ENCODE peak calls at places on chromosome 19, in ten cellular contexts. M is AG09309; R is lower lobe of right lung; S is fibroblast of pulmonary artery; C is CD8-positive, alpha-beta T cell; U is heart right ventricle; L is GM12878; P is fibroblast of the aortic adventitia; K is PC-9; A is heart left ventricle. W is an unnamed sample.

GRCh38 chr19:54142166-54142780 is 4.7 kb downstream of the CNOT3 start:
- DNase-seq in M (no peak), R (no peak), S (no peak), C (no peak), U (no peak), L (no peak), P (no peak), K (no peak), A (no peak), W (no peak)

GRCh38 chr19:48190288-48191284 is 20.1 kb downstream of the ZSWIM9 start:
- DNase-seq in M (no peak), R (no peak), S (peak; percentile 65), C (peak; percentile 27), U (no peak), L (no peak), P (no peak), K (no peak), A (no peak), W (peak; percentile 82)

GRCh38 chr19:32921624-32922023 is 50.1 kb downstream of the CEP89 start:
- DNase-seq in M (no peak), R (no peak), S (no peak), C (no peak), U (no peak), L (no peak), P (no peak), K (no peak), A (no peak), W (no peak)

GRCh38 chr19:47190167-47190727 is 40.8 kb downstream of the BBC3 start:
- DNase-seq in M (peak; percentile 45), R (peak; percentile 88), S (peak; percentile 87), C (no peak), U (peak; percentile 35), L (no peak), P (peak; percentile 81), K (peak; percentile 43), A (peak; percentile 26), W (peak; percentile 89)

GRCh38 chr19:47095707-47096704 is 17.6 kb downstream of the ZC3H4 start:
- DNase-seq in M (peak; percentile 46), R (peak; percentile 92), S (no peak), C (no peak), U (peak; percentile 72), L (no peak), P (peak; percentile 76), K (peak; percentile 98), A (peak; percentile 63), W (peak; percentile 37)

GRCh38 chr19:41025871-41026270 is 34.8 kb downstream of the CYP2B6 start:
- DNase-seq in M (no peak), R (no peak), S (no peak), C (no peak), U (no peak), L (no peak), P (no peak), K (no peak), A (no peak), W (no peak)

GRCh38 chr19:30070198-30070969 is 128.3 kb downstream of the URI1 start:
- DNase-seq in M (no peak), R (no peak), S (no peak), C (no peak), U (no peak), L (no peak), P (no peak), K (no peak), A (no peak), W (no peak)

GRCh38 chr19:44476559-44477408 is 23.5 kb downstream of the ZNF180 start:
- DNase-seq in M (no peak), R (no peak), S (peak; percentile 37), C (no peak), U (no peak), L (no peak), P (peak; percentile 21), K (peak; percentile 56), A (no peak), W (peak; percentile 34)

DNA sequence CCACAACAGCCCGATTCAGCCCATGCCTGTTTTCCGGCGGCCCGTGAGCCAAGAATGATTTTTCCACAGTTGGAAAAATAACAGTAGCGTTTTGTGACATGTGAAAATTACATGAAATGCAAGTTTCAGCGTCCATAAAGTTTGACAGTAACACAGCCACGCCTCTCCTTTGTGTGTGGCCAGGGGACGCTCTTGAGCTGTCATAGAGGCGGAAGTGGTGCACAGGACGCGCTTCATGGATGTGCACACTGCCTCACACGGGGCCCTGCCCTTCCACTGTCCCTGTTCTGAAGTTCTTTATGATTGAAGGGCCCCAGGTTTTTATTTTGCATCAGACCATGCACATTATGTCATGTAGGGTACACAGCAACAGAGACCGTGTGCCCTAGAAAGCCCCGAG is 12.4 kb upstream of the ELAVL1 start:
- DNase-seq in M (no peak), R (peak; percentile 58), S (no peak), C (no peak), U (no peak), L (no peak), P (no peak), K (no peak), A (no peak), W (no peak)
- TF ChIP-seq CTCF in M (no peak), R (no peak), S (no peak), C (no peak), U (no peak), L (peak; percentile 82), P (no peak), K (no peak), A (no peak), W (peak; percentile 32)

DNA sequence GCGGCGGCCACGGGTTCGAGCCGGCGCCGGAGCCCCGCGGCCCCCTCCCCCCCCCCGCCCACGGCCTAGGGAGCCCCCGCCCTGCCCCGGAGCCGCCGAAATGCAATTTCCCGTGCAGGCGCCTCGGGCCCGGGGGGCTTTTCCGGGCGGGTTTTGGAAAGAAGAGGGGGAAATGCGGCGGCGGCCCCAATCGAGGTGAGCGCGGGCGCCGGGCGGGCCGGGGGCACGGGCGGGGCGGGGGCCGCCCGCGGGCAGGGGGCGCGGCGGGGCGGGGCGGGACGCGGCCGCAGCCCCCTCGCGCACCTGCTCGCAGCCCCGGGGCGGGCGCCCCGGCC is 11.7 kb upstream of the NANOS3 start:
- DNase-seq in M (no peak), R (no peak), S (no peak), C (no peak), U (no peak), L (no peak), P (no peak), K (no peak), A (no peak), W (no peak)
- H3K4me3 ChIP-seq in M (peak overlapping the region; percentile 58), R (peak overlapping the region; percentile 68), S (peak overlapping the region; percentile 45), C (no peak overlapping the region), U (peak overlapping the region; percentile 64), L (peak overlapping the region; percentile 59), P (peak overlapping the region; percentile 61), K (peak overlapping the region; percentile 89), A (peak overlapping the region; percentile 74), W (peak overlapping the region; percentile 57)

GRCh38 chr19:45825263-45825605 is 10.1 kb upstream of the RSPH6A start:
- DNase-seq in M (no peak), R (no peak), S (no peak), C (no peak), U (no peak), L (no peak), P (no peak), K (no peak), A (no peak), W (no peak)
- TF ChIP-seq CTCF in M (no peak), R (no peak), S (no peak), C (no peak), U (no peak), L (no peak), P (no peak), K (no peak), A (no peak), W (no peak)

GRCh38 chr19:58252102-58252685 is 23.5 kb downstream of the ZNF544 start:
- DNase-seq in M (no peak), R (no peak), S (no peak), C (no peak), U (no peak), L (no peak), P (no peak), K (no peak), A (no peak), W (no peak)

GRCh38 chr19:58243351-58243750 is 14.6 kb downstream of the ZNF544 start:
- DNase-seq in M (no peak), R (no peak), S (no peak), C (no peak), U (no peak), L (no peak), P (no peak), K (no peak), A (no peak), W (no peak)

DNA sequence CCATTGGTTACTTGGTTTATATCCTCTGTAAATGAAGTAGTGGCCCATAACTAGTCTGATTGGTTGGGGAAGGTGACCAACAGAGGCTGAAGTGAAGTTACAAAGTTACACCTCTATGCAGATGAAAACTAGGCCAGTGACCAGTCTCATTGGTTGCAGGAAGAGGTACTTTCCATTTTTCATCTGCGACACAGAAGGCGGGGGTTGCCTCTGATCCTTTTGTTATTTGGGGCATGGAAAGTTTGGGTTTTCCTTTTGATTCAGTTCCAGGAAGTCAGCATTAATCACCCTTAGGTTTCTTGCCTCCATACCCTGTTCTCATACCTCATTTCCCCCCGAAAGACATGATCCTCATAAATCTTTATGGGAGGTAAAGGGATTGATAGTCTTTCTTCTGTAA is 20.2 kb downstream of the ZNF544 start:
- DNase-seq in M (no peak), R (no peak), S (no peak), C (no peak), U (no peak), L (no peak), P (no peak), K (no peak), A (no peak), W (no peak)
- H3K4me3 ChIP-seq in M (no peak overlapping the region), R (no peak overlapping the region), S (no peak overlapping the region), C (no peak overlapping the region), U (no peak overlapping the region), L (no peak overlapping the region), P (no peak overlapping the region), K (no peak overlapping the region), A (no peak overlapping the region), W (no peak overlapping the region)

DNA sequence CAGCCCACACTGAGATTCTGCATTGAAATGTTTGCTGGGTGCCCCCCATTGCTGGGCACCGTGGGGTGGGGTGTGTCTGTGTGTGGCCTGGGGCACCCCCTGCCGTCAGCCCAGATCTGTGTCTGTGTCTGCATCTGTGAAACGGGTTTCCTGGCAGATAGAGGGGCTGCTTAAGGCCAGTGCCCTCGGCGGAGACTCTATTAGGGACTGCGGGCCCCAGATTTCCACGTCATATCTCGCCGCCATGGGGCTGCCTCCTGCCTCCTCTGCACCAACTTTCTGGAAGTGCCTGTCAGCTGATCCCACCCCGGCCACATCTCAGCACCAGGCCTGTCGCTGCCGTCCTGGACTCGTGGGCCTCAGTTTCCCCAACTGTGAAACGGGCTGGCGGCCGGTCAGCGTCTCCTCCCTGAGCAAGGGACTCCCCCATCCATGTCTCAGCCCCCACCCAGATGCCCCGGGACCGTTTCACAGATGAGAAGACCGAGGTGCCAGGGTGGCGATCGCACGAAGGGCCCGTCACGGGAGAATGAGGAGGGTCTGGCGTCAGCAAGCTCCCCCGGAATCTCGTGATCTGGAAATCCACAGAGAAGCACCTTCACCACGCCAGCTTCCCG is 21.4 kb downstream of the ARID3A start:
- DNase-seq in M (no peak), R (no peak), S (no peak), C (no peak), U (no peak), L (no peak), P (no peak), K (no peak), A (no peak), W (no peak)
- TF ChIP-seq CTCF in M (no peak), R (no peak), S (no peak), C (no peak), U (no peak), L (no peak), P (no peak), K (no peak), A (no peak), W (no peak)

GRCh38 chr19:50790898-50791562 is 815 bp downstream of the ACP4 start:
- DNase-seq in M (no peak), R (no peak), S (no peak), C (no peak), U (no peak), L (no peak), P (no peak), K (no peak), A (no peak), W (no peak)
- H3K4me3 ChIP-seq in M (no peak overlapping the region), R (no peak overlapping the region), S (no peak overlapping the region), C (no peak overlapping the region), U (no peak overlapping the region), L (no peak overlapping the region), P (no peak overlapping the region), K (no peak overlapping the region), A (no peak overlapping the region), W (no peak overlapping the region)